ENCODE peak calls at places on chromosomes 6 and 20, in eight cellular contexts. I is dorsolateral prefrontal cortex, L is astrocyte of the spinal cord, M is PC-3, R is A549, J is colonic mucosa, K is H1, Y is GM23338. A is an unnamed sample.

GRCh38 chr6:7640607-7641577 is 50.9 kb downstream of the SNRNP48 start:
- DNase-seq in K (no peak), R (peak), M (peak), L (peak), Y (peak), J (no peak), I (no peak), A (no peak)

GRCh38 chr6:14132244-14133220 is 15.0 kb downstream of the CD83 start:
- DNase-seq in R (no peak), L (no peak), Y (no peak), J (no peak), M (no peak), I (no peak), K (no peak), A (no peak)

GRCh38 chr20:34781250-34781649 is 44.2 kb downstream of the NCOA6 start:
- DNase-seq in R (no peak), I (no peak), J (no peak), Y (no peak), L (no peak), M (no peak), K (no peak), A (no peak)

GRCh38 chr6:12474167-12475140 is 184.3 kb downstream of the EDN1 start:
- DNase-seq in I (no peak), R (no peak), K (no peak), L (no peak), J (no peak), Y (no peak), M (no peak), A (no peak)

GRCh38 chr6:136921936-136922679 is at the start of gene SLC35D3:
- DNase-seq in I (no peak), R (peak), M (no peak), L (peak), K (peak), J (no peak), Y (peak), A (peak)

GRCh38 chr6:143108278-143108677 is 47.6 kb downstream of the AIG1 start:
- DNase-seq in L (no peak), M (no peak), K (no peak), I (peak), R (no peak), Y (no peak), J (no peak), A (no peak)

GRCh38 chr6:105882833-105883232 is 203.3 kb upstream of the PRDM1 start:
- DNase-seq in J (no peak), L (no peak), K (no peak), I (no peak), R (no peak), M (no peak), Y (no peak), A (no peak)

GRCh38 chr6:12075067-12075563 is 63.0 kb downstream of the HIVEP1 start:
- DNase-seq in Y (peak), I (no peak), L (peak), R (no peak), M (peak), K (no peak), J (no peak), A (no peak)

GRCh38 chr20:56328861-56329260 is 29.9 kb upstream of the FAM210B start:
- DNase-seq in R (no peak), K (no peak), Y (no peak), M (peak), L (no peak), J (no peak), I (no peak), A (no peak)

GRCh38 chr6:72464246-72464645 is 157.6 kb upstream of the KCNQ5 start:
- DNase-seq in I (no peak), R (no peak), Y (no peak), J (no peak), L (peak), M (no peak), K (no peak), A (no peak)

GRCh38 chr20:25984933-25985332 is 288.3 kb upstream of the ZNF337 start:
- DNase-seq in J (peak), K (no peak), M (no peak), I (no peak), Y (no peak), R (no peak), L (peak), A (no peak)

GRCh38 chr6:41182069-41183034 is 18.6 kb downstream of the TREML2 start:
- DNase-seq in K (peak), L (peak), Y (peak), J (peak), I (no peak), M (peak), R (peak), A (peak)
- TF ChIP-seq CTCF in K (peak), L (peak), Y (peak), J (peak), I (no peak), M (peak), R (peak), A (peak)

GRCh38 chr6:147774856-147775255 is 266.4 kb downstream of the SAMD5 start:
- DNase-seq in Y (peak), K (no peak), J (no peak), R (no peak), L (no peak), I (no peak), M (peak), A (no peak)
- TF ChIP-seq CTCF in Y (peak), K (peak), J (no peak), R (no peak), L (peak), I (no peak), M (peak), A (no peak)

DNA sequence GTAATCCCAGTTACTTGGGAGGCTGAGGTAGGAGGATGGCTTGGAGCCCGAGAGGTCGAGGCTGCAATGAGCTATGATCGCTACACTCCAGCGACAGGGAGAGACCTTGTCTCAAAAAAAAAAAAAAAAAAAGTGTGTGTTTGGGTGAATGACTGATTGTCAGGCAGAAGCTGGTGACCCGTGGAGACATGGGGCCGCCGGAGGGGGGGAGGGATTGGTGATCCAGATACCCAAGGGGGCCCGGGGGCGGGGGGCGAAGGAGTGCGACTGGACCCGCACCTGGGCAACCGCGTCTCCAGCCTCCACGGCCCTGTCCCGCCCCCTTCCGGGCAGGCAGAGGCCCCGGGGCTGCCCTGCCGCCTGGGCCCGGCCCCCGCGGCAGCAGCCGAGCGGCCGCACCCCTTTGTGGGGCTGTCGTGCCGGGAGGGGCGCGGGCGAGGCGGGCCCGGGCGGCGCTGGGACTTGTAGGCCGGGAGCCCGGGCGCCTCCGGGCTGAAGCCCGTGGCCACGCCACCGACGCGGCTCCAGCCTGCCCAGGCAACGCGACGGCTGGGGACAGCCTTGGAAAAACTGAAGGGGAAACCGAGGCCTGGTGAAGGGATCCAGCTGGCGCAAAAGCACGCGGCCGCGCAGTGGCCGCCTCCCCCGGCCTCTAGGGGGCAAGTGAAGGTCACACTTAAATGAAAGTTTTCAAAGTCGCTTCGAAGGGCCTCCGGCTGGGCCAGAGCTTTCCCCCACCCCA is 2.1 kb upstream of the RBM38 start:
- DNase-seq in I (no peak), J (peak), Y (peak), M (peak), K (peak), R (no peak), L (peak), A (peak)
- TF ChIP-seq CTCF in I (peak), J (no peak), Y (peak), M (peak), K (peak), R (peak), L (peak), A (peak)

DNA sequence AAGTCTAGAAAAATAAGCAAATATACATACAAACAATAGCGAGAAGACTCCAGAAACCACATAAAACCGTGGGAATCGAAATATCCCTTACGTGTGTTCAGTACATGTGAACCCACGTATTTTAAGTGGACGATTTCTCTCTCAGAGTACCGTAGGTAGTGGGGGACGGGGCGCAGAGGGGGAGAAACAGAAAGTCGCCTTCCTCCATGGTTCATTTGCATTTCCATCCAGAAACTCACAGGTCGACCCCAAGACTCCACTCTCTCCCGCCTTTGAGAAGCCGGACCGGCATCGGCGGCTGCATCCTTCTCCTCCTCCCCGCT is 538 bp upstream of the ENPP1 start:
- DNase-seq in M (no peak), L (no peak), I (no peak), R (no peak), Y (no peak), J (no peak), K (no peak), A (no peak)
- TF ChIP-seq CTCF in M (peak), L (no peak), I (no peak), R (no peak), Y (no peak), J (no peak), K (no peak), A (no peak)

GRCh38 chr6:18302561-18303439 is 38.5 kb upstream of the DEK start:
- DNase-seq in J (no peak), M (peak), L (peak), Y (peak), K (no peak), R (no peak), I (no peak), A (no peak)
- TF ChIP-seq CTCF in J (no peak), M (peak), L (peak), Y (peak), K (no peak), R (peak), I (peak), A (peak)

GRCh38 chr6:35048631-35049083 is 92.5 kb downstream of the TCP11 start:
- DNase-seq in Y (peak), M (no peak), I (peak), L (peak), R (no peak), J (peak), K (no peak), A (peak)
- TF ChIP-seq CTCF in Y (peak), M (peak), I (peak), L (peak), R (no peak), J (no peak), K (peak), A (peak)

DNA sequence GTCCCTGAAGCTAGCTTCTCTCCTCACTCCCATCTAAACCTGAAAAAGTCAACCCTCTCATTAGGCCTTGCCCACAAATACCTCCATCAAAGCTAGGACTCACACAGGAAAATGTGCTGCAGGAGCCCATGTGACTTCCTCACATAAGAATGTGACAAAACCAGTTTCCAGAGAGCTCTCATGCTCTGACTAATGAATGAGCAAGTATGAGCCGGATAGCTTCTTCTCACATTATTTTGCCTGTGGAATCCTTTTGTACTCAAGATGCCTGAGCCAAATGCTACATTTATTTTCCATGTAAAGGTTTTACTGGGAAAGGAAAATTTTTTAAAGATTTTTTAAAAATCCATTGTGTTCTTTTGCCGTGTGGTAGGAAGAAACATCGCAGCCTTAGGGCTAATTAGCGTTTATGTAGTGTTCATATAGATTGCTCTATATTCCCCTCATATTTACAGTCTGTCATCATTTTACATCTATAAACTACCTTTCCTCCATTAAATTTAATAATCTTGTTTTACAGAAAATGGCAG is 68.6 kb upstream of the CCN6 start:
- DNase-seq in R (no peak), L (peak), Y (peak), J (no peak), M (peak), I (no peak), K (no peak), A (no peak)
- TF ChIP-seq CTCF in R (no peak), L (no peak), Y (no peak), J (no peak), M (no peak), I (no peak), K (no peak), A (no peak)

DNA sequence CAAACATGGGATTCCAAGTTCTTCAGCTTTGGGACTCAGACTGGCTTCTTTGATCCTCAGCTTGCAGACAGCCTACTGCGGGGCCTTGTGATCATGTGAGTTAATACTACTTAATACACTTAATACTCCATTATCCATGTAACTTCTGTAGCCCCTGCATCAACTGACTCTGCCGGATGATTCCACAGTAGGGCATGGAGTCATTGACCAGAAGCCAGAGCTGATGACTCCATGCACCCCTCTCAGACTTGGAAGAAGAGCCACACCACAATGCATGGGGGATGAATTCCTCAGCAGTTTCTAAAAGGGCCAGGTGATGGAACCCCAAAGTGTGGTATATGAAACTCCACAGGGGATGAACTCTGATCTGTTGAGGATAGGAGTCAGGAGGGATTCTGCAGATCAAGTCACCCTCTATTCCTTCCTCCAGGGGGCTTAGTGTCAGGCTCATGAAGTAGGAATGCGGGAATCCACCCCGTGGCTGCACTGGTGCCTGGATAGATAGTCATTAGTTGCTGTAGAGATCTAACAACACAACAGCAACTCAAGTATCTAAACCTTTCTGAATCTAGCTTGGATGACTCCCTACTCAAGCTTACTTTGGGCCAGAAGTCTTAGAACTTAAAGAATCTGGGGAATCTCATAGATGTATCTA is 70.2 kb downstream of the GPR6 start:
- DNase-seq in K (no peak), J (no peak), R (no peak), I (no peak), L (no peak), Y (no peak), M (no peak), A (no peak)
- TF ChIP-seq CTCF in K (no peak), J (no peak), R (no peak), I (no peak), L (no peak), Y (no peak), M (no peak), A (no peak)

GRCh38 chr6:140824595-140824994 is 1308.1 kb upstream of the GJE1 start:
- DNase-seq in Y (no peak), M (no peak), J (no peak), I (no peak), K (no peak), L (no peak), R (no peak), A (no peak)

GRCh38 chr6:140827593-140827992 is 1305.1 kb upstream of the GJE1 start:
- DNase-seq in L (no peak), I (no peak), J (no peak), R (no peak), K (no peak), M (no peak), Y (no peak), A (no peak)

GRCh38 chr6:140833396-140833795 is 1299.3 kb upstream of the GJE1 start:
- DNase-seq in M (no peak), J (no peak), K (no peak), L (no peak), I (no peak), R (no peak), Y (no peak), A (no peak)

GRCh38 chr6:140828833-140829232 is 1303.9 kb upstream of the GJE1 start:
- DNase-seq in I (no peak), L (no peak), K (no peak), J (no peak), R (no peak), Y (no peak), M (no peak), A (no peak)
- TF ChIP-seq CTCF in I (no peak), L (no peak), K (no peak), J (no peak), R (no peak), Y (no peak), M (no peak), A (no peak)